ENCODE peak calls at places on chromosomes 2 and 18, in eight cellular contexts. S is HFFc6; T is occipital lobe; Z is NCI-H1105; B is stimulated activated CD4-positive, alpha-beta T cell treated with anti-CD3 and anti-CD28 coated beads, Interleukin-15, amount 100 ng/mL, for 1 hour; X is brain microvascular endothelial cell; I is A549; P is fibroblast of mammary gland. H is an unnamed sample.

GRCh38 chr2:129709956-129710598 is 269.4 kb upstream of the RAB6C start:
- DNase-seq in S (no peak), T (no peak), Z (no peak), B (no peak), X (no peak), I (no peak), P (no peak), H (no peak)

GRCh38 chr18:10928971-10929373 is 220.4 kb downstream of the PIEZO2 start:
- DNase-seq in S (peak; percentile 48), T (no peak), Z (no peak), B (no peak), X (peak; percentile 57), I (no peak), P (peak; percentile 90), H (peak; percentile 86)

GRCh38 chr2:149040451-149040850 is 2.0 kb downstream of the LYPD6B start:
- DNase-seq in S (no peak), T (no peak), Z (no peak), B (no peak), X (no peak), I (peak; percentile 6), P (peak; percentile 15), H (no peak)

GRCh38 chr2:9774266-9774665 is 69.0 kb upstream of the TAF1B start:
- DNase-seq in S (no peak), T (no peak), Z (no peak), B (no peak), X (peak; percentile 18), I (no peak), P (no peak), H (no peak)

GRCh38 chr2:17718689-17719088 is 34.9 kb downstream of the SMC6 start:
- DNase-seq in S (no peak), T (no peak), Z (no peak), B (no peak), X (no peak), I (no peak), P (no peak), H (no peak)

GRCh38 chr18:47263197-47263827 is 11.9 kb upstream of the SKOR2 start:
- DNase-seq in S (no peak), T (no peak), Z (no peak), B (no peak), X (no peak), I (no peak), P (peak; percentile 38), H (no peak)

GRCh38 chr2:51534176-51534575 is 502.2 kb upstream of the NRXN1 start:
- DNase-seq in S (no peak), T (no peak), Z (peak; percentile 86), B (no peak), X (no peak), I (no peak), P (no peak), H (no peak)

GRCh38 chr18:46546111-46546640 is 110.8 kb downstream of the LOXHD1 start:
- DNase-seq in S (no peak), T (no peak), Z (no peak), B (no peak), X (no peak), I (no peak), P (no peak), H (no peak)

GRCh38 chr2:235605306-235605998 is 111.6 kb downstream of the AGAP1 start:
- DNase-seq in S (peak; percentile 96), T (peak; percentile 88), Z (peak; percentile 93), B (no peak), X (peak; percentile 95), I (no peak), P (peak; percentile 99), H (peak; percentile 94)

GRCh38 chr18:12010187-12010802 is 29.0 kb downstream of the IMPA2 start:
- DNase-seq in S (no peak), T (no peak), Z (no peak), B (no peak), X (no peak), I (no peak), P (no peak), H (no peak)

GRCh38 chr2:229096667-229097066 is 174.4 kb downstream of the PID1 start:
- DNase-seq in S (no peak), T (no peak), Z (no peak), B (no peak), X (peak; percentile 7), I (no peak), P (no peak), H (peak; percentile 78)

GRCh38 chr2:127228102-127228501 is 8.0 kb upstream of the CYP27C1 start:
- DNase-seq in S (no peak), T (no peak), Z (no peak), B (no peak), X (no peak), I (no peak), P (peak; percentile 45), H (no peak)

GRCh38 chr2:66813976-66814375 is 379.1 kb downstream of the MEIS1 start:
- DNase-seq in S (peak; percentile 54), T (no peak), Z (no peak), B (no peak), X (peak; percentile 6), I (no peak), P (peak; percentile 32), H (no peak)

GRCh38 chr2:225889452-225889851 is 489.9 kb downstream of the NYAP2 start:
- DNase-seq in S (peak; percentile 88), T (no peak), Z (no peak), B (no peak), X (peak; percentile 61), I (peak; percentile 10), P (peak; percentile 91), H (peak; percentile 86)

GRCh38 chr18:3675446-3675845 is 225.5 kb downstream of the TGIF1 start:
- DNase-seq in S (peak; percentile 26), T (no peak), Z (no peak), B (no peak), X (no peak), I (peak; percentile 55), P (no peak), H (peak; percentile 16)

GRCh38 chr18:34991561-34991960 is 49.7 kb upstream of the MAPRE2 start:
- DNase-seq in S (no peak), T (no peak), Z (no peak), B (no peak), X (no peak), I (no peak), P (no peak), H (no peak)

GRCh38 chr2:162060522-162060921 is 13.5 kb downstream of the DPP4 start:
- DNase-seq in S (no peak), T (no peak), Z (no peak), B (no peak), X (no peak), I (no peak), P (no peak), H (no peak)

GRCh38 chr2:69184224-69184623 is 171.2 kb downstream of the ANTXR1 start:
- DNase-seq in S (no peak), T (no peak), Z (no peak), B (no peak), X (no peak), I (no peak), P (no peak), H (no peak)

GRCh38 chr2:217868911-217869334 is 133.9 kb downstream of the TNS1 start:
- DNase-seq in S (peak; percentile 51), T (no peak), Z (no peak), B (no peak), X (no peak), I (no peak), P (peak; percentile 70), H (no peak)

GRCh38 chr2:24676493-24676892 is 116.7 kb downstream of the PTRHD1 start:
- DNase-seq in S (peak; percentile 10), T (no peak), Z (no peak), B (no peak), X (no peak), I (no peak), P (no peak), H (no peak)

GRCh38 chr2:102041351-102041750 is 49.6 kb downstream of the IL1R2 start:
- DNase-seq in S (no peak), T (no peak), Z (no peak), B (no peak), X (no peak), I (no peak), P (peak; percentile 95), H (no peak)

GRCh38 chr18:44036500-44036899 is 644.2 kb upstream of the SETBP1 start:
- DNase-seq in S (no peak), T (no peak), Z (peak; percentile 59), B (no peak), X (no peak), I (no peak), P (no peak), H (no peak)

H was measured in astrocyte of the spinal cord.